ENCODE peak calls at places on chromosomes 6 and 20, in five cellular contexts. R is posterior cingulate gyrus, T is HTR-8/SVneo, I is tibial artery, Y is neuronal stem cell. G is an unnamed sample.

GRCh38 chr6:74870403-74870802 is 335.4 kb downstream of the COL12A1 start:
- DNase-seq in R (no peak), T (no peak), I (no peak), Y (no peak), G (no peak)

GRCh38 chr6:53112404-53112803 is 36.2 kb downstream of the GCM1 start:
- DNase-seq in R (no peak), T (no peak), I (no peak), Y (no peak), G (no peak)

GRCh38 chr6:134267917-134268361 is 50.0 kb downstream of the SGK1 start:
- DNase-seq in R (peak; percentile 35), T (no peak), I (no peak), Y (peak; percentile 33), G (no peak)

GRCh38 chr6:130381459-130382380 is 15.9 kb downstream of the TMEM200A start:
- DNase-seq in R (no peak), T (no peak), I (no peak), Y (no peak), G (no peak)

GRCh38 chr6:137170266-137171052 is 3.0 kb downstream of the IL22RA2 start:
- DNase-seq in R (no peak), T (no peak), I (no peak), Y (no peak), G (no peak)

GRCh38 chr20:17227669-17228623 is 1.1 kb downstream of the PCSK2 start:
- DNase-seq in R (no peak), T (no peak), I (no peak), Y (peak; percentile 64), G (no peak)

GRCh38 chr20:14622796-14623195 is 285.4 kb upstream of the FLRT3 start:
- DNase-seq in R (no peak), T (no peak), I (no peak), Y (no peak), G (peak; percentile 65)

GRCh38 chr20:1508576-1508975 is 17.4 kb upstream of the SIRPB2 start:
- DNase-seq in R (no peak), T (no peak), I (no peak), Y (no peak), G (no peak)

GRCh38 chr6:3164388-3164787 is 7.0 kb upstream of the TUBB2A start:
- DNase-seq in R (no peak), T (no peak), I (no peak), Y (no peak), G (no peak)

GRCh38 chr6:14748679-14749078 is 497.2 kb upstream of the JARID2 start:
- DNase-seq in R (no peak), T (no peak), I (no peak), Y (no peak), G (no peak)

GRCh38 chr6:51045548-51045947 is 226.9 kb downstream of the TFAP2B start:
- DNase-seq in R (no peak), T (no peak), I (no peak), Y (no peak), G (no peak)

GRCh38 chr20:16531485-16531884 is 41.8 kb downstream of the KIF16B start:
- DNase-seq in R (no peak), T (no peak), I (no peak), Y (no peak), G (no peak)

GRCh38 chr20:62947532-62948300 is 4.8 kb upstream of the SLC17A9 start:
- DNase-seq in R (no peak), T (no peak), I (no peak), Y (no peak), G (no peak)

GRCh38 chr6:143734641-143735063 is 56.9 kb downstream of the PHACTR2 start:
- DNase-seq in R (no peak), T (no peak), I (no peak), Y (no peak), G (peak; percentile 16)

GRCh38 chr6:148629197-148629909 is 117.5 kb upstream of the UST start:
- DNase-seq in R (no peak), T (no peak), I (no peak), Y (no peak), G (peak; percentile 76)

GRCh38 chr20:38210741-38211140 is 45.7 kb upstream of the TGM2 start:
- DNase-seq in R (no peak), T (no peak), I (peak; percentile 65), Y (no peak), G (peak; percentile 65)

GRCh38 chr6:110015206-110015605 is 37.1 kb downstream of the GPR6 start:
- DNase-seq in R (no peak), T (no peak), I (no peak), Y (no peak), G (no peak)

GRCh38 chr20:10863337-10864060 is 189.7 kb upstream of the JAG1 start:
- DNase-seq in R (no peak), T (no peak), I (no peak), Y (no peak), G (peak; percentile 95)

GRCh38 chr6:16764188-16764950 is 3.1 kb upstream of the ATXN1 start:
- DNase-seq in R (no peak), T (no peak), I (no peak), Y (no peak), G (peak; percentile 84)

GRCh38 chr6:141550471-141550870 is 582.3 kb upstream of the GJE1 start:
- DNase-seq in R (no peak), T (no peak), I (no peak), Y (no peak), G (no peak)

GRCh38 chr20:8094415-8094818 is 37.6 kb upstream of the PLCB1 start:
- DNase-seq in R (no peak), T (no peak), I (peak; percentile 80), Y (no peak), G (peak; percentile 97)

GRCh38 chr6:112822769-112823168 is 475.6 kb downstream of the RFPL4B start:
- DNase-seq in R (no peak), T (no peak), I (no peak), Y (no peak), G (no peak)

GRCh38 chr20:62305149-62305764 is 2.5 kb downstream of the ADRM1 start:
- DNase-seq in R (no peak), T (no peak), I (no peak), Y (no peak), G (peak; percentile 3)

GRCh38 chr6:127690092-127690491 is 113.1 kb downstream of the C6orf58 start:
- DNase-seq in R (no peak), T (peak; percentile 5), I (no peak), Y (peak; percentile 20), G (peak; percentile 55)

GRCh38 chr6:133463789-133464188 is 222.6 kb downstream of the EYA4 start:
- DNase-seq in R (no peak), T (no peak), I (no peak), Y (no peak), G (no peak)

GRCh38 chr6:159094444-159095252 is 49.9 kb upstream of the TAGAP start:
- DNase-seq in R (no peak), T (no peak), I (no peak), Y (no peak), G (no peak)

GRCh38 chr6:13678255-13678983 is 33.2 kb downstream of the RANBP9 start:
- DNase-seq in R (no peak), T (no peak), I (no peak), Y (no peak), G (no peak)

GRCh38 chr6:40536442-40536841 is 50.7 kb downstream of the LRFN2 start:
- DNase-seq in R (no peak), T (no peak), I (no peak), Y (no peak), G (no peak)

GRCh38 chr6:34912715-34913464 is 23.8 kb downstream of the ANKS1A start:
- DNase-seq in R (no peak), T (no peak), I (no peak), Y (no peak), G (peak; percentile 56)

GRCh38 chr6:63643862-63644261 is 8.3 kb downstream of the PHF3 start:
- DNase-seq in R (no peak), T (no peak), I (no peak), Y (no peak), G (no peak)

GRCh38 chr6:46011241-46012085 is 4.2 kb downstream of the CLIC5 start:
- DNase-seq in R (no peak), T (no peak), I (no peak), Y (no peak), G (no peak)

GRCh38 chr20:59644371-59644939 is 40.1 kb downstream of the PHACTR3 start:
- DNase-seq in R (no peak), T (no peak), I (no peak), Y (no peak), G (no peak)

GRCh38 chr20:18913701-18914100 is 100.1 kb downstream of the SCP2D1 start:
- DNase-seq in R (no peak), T (no peak), I (no peak), Y (no peak), G (no peak)

GRCh38 chr20:50724851-50725721 is 6.3 kb upstream of the PARD6B start:
- DNase-seq in R (no peak), T (peak; percentile 98), I (peak; percentile 96), Y (peak; percentile 49), G (peak; percentile 95)

GRCh38 chr20:990293-990959 is 11.7 kb downstream of the RSPO4 start:
- DNase-seq in R (no peak), T (no peak), I (no peak), Y (no peak), G (no peak)

GRCh38 chr6:1611322-1611571 is 1.5 kb downstream of the FOXC1 start:
- DNase-seq in R (no peak), T (peak; percentile 61), I (no peak), Y (no peak), G (peak; percentile 39)

GRCh38 chr6:129785756-129786135 is 75.4 kb downstream of the TMEM244 start:
- DNase-seq in R (no peak), T (no peak), I (no peak), Y (no peak), G (no peak)

GRCh38 chr6:39347906-39348585 is 25.5 kb upstream of the KCNK16 start:
- DNase-seq in R (peak; percentile 79), T (peak; percentile 83), I (peak; percentile 83), Y (peak; percentile 60), G (peak; percentile 65)

GRCh38 chr20:41316602-41317535 is 662 bp downstream of the ZHX3 start:
- DNase-seq in R (peak; percentile 73), T (peak; percentile 91), I (peak; percentile 91), Y (peak; percentile 63), G (peak; percentile 86)